ENCODE peak calls at places on chromosomes 3 and 15, in eight cellular contexts. V is cardiac muscle cell, Y is right cardiac atrium, P is endothelial cell of umbilical vein, K is neural progenitor cell, I is sigmoid colon, O is MM.1S, E is adipocyte. Z is an unnamed sample.

GRCh38 chr15:80587816-80588456 is 107.2 kb upstream of the ABHD17C start:
- DNase-seq in Y (no peak), K (no peak), I (peak; percentile 8), V (no peak), O (no peak), P (no peak), E (no peak), Z (no peak)

GRCh38 chr3:32569540-32570425 is 875 bp downstream of the DYNC1LI1 start:
- DNase-seq in Y (peak; percentile 85), K (peak; percentile 93), P (peak; percentile 59), O (peak; percentile 63), E (peak; percentile 70), I (peak; percentile 83), V (peak; percentile 79), Z (peak; percentile 85)

GRCh38 chr3:142363936-142364467 is 83.8 kb downstream of the XRN1 start:
- DNase-seq in I (no peak), K (no peak), Y (no peak), O (no peak), E (no peak), V (no peak), P (no peak), Z (no peak)

GRCh38 chr15:31265871-31266711 is 60.5 kb upstream of the KLF13 start:
- DNase-seq in V (no peak), K (peak; percentile 3), Y (peak; percentile 80), O (peak; percentile 97), P (no peak), E (peak; percentile 38), I (peak; percentile 75), Z (no peak)

GRCh38 chr3:146590521-146590920 is 14.6 kb downstream of the PLSCR5 start:
- DNase-seq in K (no peak), V (no peak), Y (no peak), I (no peak), O (no peak), E (peak; percentile 44), P (peak; percentile 24), Z (no peak)

GRCh38 chr3:44442591-44443309 is 34.7 kb downstream of the ZNF445 start:
- DNase-seq in E (no peak), Y (no peak), I (no peak), O (peak; percentile 20), P (no peak), K (no peak), V (no peak), Z (no peak)

GRCh38 chr3:38723569-38724391 is 74.3 kb upstream of the SCN5A start:
- DNase-seq in O (no peak), E (no peak), V (peak; percentile 33), Y (peak; percentile 73), K (no peak), P (peak; percentile 51), I (no peak), Z (no peak)

GRCh38 chr3:56001537-56001936 is 466.7 kb downstream of the ERC2 start:
- DNase-seq in I (no peak), E (no peak), Y (no peak), V (no peak), O (no peak), K (no peak), P (no peak), Z (no peak)

GRCh38 chr3:195746346-195746745 is 25.6 kb downstream of the MUC20 start:
- DNase-seq in P (no peak), I (no peak), K (no peak), O (no peak), V (no peak), E (no peak), Y (no peak), Z (no peak)

GRCh38 chr3:69009559-69010410 is 3.7 kb downstream of the EOGT start:
- DNase-seq in P (peak; percentile 74), E (peak; percentile 88), K (peak; percentile 51), I (no peak), Y (no peak), O (no peak), V (no peak), Z (peak; percentile 70)

GRCh38 chr3:10351013-10351735 is 30.3 kb upstream of the SEC13 start:
- DNase-seq in O (no peak), Y (no peak), K (peak; percentile 54), P (no peak), V (no peak), I (no peak), E (no peak), Z (no peak)

GRCh38 chr3:173037840-173038483 is 103.1 kb downstream of the SPATA16 start:
- DNase-seq in Y (no peak), O (no peak), E (no peak), I (no peak), V (no peak), P (peak; percentile 6), K (no peak), Z (no peak)

GRCh38 chr3:64209866-64210609 is 15.2 kb downstream of the PRICKLE2 start:
- DNase-seq in O (no peak), P (peak; percentile 100), E (no peak), Y (peak; percentile 94), I (peak; percentile 95), K (no peak), V (no peak), Z (no peak)

GRCh38 chr3:10566451-10566850 is 61.1 kb upstream of the ATP2B2 start:
- DNase-seq in V (no peak), P (no peak), K (no peak), I (no peak), O (no peak), E (no peak), Y (no peak), Z (no peak)

GRCh38 chr15:77623878-77624524 is 8.7 kb downstream of the LINGO1 start:
- DNase-seq in Y (peak; percentile 41), K (no peak), P (no peak), O (no peak), I (no peak), V (no peak), E (no peak), Z (no peak)
- H3K4me1 ChIP-seq in Y (no peaks in the 10 kb centered on the region), K (peaks cover 68% of the 10 kb centered on the region), P (no peaks in the 10 kb centered on the region), O (no peaks in the 10 kb centered on the region), I (no peaks in the 10 kb centered on the region), V (peaks cover 57% of the 10 kb centered on the region), E (no peaks in the 10 kb centered on the region), Z (peaks cover 4% of the 10 kb centered on the region)

GRCh38 chr3:58692484-58692883 is 25.9 kb upstream of the FAM3D start:
- DNase-seq in E (no peak), Y (no peak), P (no peak), I (no peak), V (no peak), O (no peak), K (no peak), Z (no peak)

GRCh38 chr3:58688563-58688962 is 22.0 kb upstream of the FAM3D start:
- DNase-seq in K (no peak), V (no peak), Y (no peak), I (no peak), E (no peak), P (no peak), O (no peak), Z (no peak)

GRCh38 chr3:58686847-58687246 is 20.3 kb upstream of the FAM3D start:
- DNase-seq in I (no peak), Y (no peak), K (no peak), V (no peak), O (no peak), P (no peak), E (no peak), Z (no peak)

GRCh38 chr3:58691997-58692396 is 25.4 kb upstream of the FAM3D start:
- DNase-seq in V (peak; percentile 45), P (no peak), O (no peak), Y (no peak), I (no peak), K (peak; percentile 70), E (no peak), Z (no peak)

DNA sequence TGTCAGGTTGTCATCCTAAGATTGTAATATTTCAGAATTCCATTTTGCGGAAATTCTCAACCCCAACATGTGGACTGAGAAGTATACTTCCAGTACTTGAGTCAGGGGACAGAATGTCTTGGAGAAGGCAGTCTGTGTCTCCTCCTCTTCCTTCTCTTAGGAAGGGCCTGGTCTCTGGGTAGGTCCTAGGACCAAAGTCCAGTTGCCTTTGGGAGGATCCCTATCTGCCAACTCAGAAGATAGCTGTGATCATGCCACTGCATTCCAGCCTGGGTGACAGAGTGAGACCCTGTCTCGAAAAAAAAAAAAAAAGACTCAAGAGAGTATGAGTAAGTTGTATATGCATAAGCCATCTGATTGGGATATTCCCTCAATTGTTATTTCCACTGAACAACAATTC is 23.9 kb upstream of the FAM3D start:
- DNase-seq in P (no peak), O (no peak), K (no peak), V (no peak), E (no peak), Y (no peak), I (no peak), Z (no peak)
- H3K9me3 ChIP-seq in P (peaks cover 1% of the 10 kb centered on the region), O (no peaks in the 10 kb centered on the region), K (peaks cover 27% of the 10 kb centered on the region), V (peaks cover 6% of the 10 kb centered on the region), E (peaks cover 33% of the 10 kb centered on the region), Y (no peaks in the 10 kb centered on the region), I (no peaks in the 10 kb centered on the region), Z (peaks cover 9% of the 10 kb centered on the region)

DNA sequence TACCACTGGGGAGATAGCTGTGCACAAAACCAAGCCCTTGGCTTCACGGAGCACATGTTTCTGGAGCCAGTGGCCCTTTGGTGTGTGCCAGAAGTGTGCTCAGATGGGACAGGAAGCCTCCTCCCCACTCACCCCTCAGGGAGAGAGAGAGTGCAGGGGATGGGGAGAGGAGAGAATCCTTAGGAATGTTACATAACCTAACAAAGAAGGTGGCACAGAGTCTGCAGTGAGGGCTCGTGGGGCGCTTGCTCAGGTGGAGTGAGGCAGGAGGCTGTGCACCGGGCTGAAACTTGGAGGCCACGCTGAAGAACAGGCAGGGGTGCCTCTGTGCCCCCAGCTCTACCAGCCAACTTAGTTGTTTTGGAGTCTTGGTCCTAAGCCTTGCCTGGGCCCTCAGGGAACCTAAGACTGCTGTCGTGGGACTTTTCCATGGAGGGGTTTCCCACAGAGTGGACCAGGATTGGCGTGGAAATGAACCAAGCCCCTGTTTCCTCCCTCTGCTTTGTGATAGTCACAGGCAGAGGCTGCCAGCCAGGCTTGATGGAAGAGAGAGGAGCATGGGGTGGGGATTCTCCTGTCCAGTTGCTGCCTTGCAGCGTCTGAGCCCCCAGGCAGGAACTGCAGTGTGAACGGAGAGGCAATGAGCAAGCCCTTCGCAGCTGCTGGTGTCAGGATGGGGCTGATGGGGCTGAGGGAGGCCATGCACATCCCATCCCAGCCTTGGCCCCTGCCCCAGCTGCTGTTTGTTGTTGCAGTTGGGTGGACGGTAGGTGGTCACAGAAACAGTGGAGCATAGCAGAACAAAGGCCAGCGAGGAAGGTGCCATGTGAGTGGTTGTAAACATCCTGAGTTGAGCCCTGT is 32.7 kb downstream of the PDIA5 start:
- DNase-seq in O (no peak), I (no peak), Y (no peak), V (no peak), K (no peak), P (no peak), E (no peak), Z (no peak)
- H3K4me1 ChIP-seq in O (no peaks in the 10 kb centered on the region), I (no peaks in the 10 kb centered on the region), Y (peaks cover 8% of the 10 kb centered on the region), V (peaks cover 45% of the 10 kb centered on the region), K (peaks cover 7% of the 10 kb centered on the region), P (no peaks in the 10 kb centered on the region), E (peaks cover 29% of the 10 kb centered on the region), Z (no peaks in the 10 kb centered on the region)

DNA sequence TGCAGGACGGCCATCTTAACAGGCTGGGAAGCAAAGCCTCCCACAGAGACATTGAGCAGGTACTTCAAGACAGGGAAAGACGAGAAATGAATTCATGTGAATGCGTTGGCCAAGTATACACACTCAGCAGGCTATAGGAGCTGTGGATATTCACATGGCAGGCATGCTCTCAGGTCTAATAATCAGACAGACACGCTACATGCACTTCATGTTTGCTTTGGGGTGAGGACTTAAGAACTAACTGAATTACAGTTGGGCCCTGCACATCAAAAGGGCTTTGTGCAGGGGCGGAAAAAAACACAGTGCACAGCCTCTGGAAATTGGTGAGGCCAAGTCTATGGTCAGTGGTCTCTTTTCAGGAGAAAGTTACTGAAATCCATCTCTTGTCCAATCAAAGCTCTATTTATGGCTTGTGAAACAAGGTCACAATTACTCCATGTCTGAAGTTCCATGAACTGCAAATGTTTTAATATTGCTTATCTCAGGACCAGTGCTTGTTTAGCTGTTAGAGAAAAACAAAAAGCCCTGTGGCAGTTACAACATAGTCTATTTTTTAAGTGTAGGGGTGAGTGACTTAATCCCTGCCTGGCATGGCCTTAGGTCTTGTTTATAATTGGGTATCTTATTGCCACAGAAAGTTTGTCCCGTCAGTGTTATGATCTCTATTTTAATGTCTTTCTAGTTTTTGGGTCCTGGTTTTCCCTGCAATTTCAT is 100.6 kb upstream of the GOLGA6L6 start:
- DNase-seq in V (no peak), Y (no peak), E (no peak), O (no peak), K (no peak), I (no peak), P (no peak), Z (no peak)
- H3K9me3 ChIP-seq in V (peaks cover 25% of the 10 kb centered on the region), Y (no peaks in the 10 kb centered on the region), E (no peaks in the 10 kb centered on the region), O (no peaks in the 10 kb centered on the region), K (peaks cover 52% of the 10 kb centered on the region), I (no peaks in the 10 kb centered on the region), P (peaks cover 9% of the 10 kb centered on the region), Z (peaks cover 17% of the 10 kb centered on the region)